ENCODE peak calls at places on chromosomes 12 and 14, in five cellular contexts. F, U, G, J and T are unnamed samples. For H3K4me1, the result is how much of the 10 kb centered on the place peaks cover.

GRCh38 chr14:50395448-50395847 is 1.2 kb downstream of the CDKL1 start:
- DNase-seq in U (no peak), F (no peak), J (no peak), G (no peak), T (no peak)

GRCh38 chr12:22481557-22482104 is 62.7 kb downstream of the C2CD5 start:
- DNase-seq in F (no peak), J (no peak), G (no peak), U (no peak), T (no peak)

GRCh38 chr14:49933128-49933527 is 40.2 kb downstream of the ARF6 start:
- DNase-seq in G (no peak), U (no peak), J (no peak), F (no peak), T (no peak)

GRCh38 chr12:53480425-53481107 is 18.7 kb downstream of the MAP3K12 start:
- DNase-seq in F (no peak), U (no peak), G (no peak), J (no peak), T (peak)

GRCh38 chr12:12586879-12587675 is 24.4 kb upstream of the DUSP16 start:
- DNase-seq in U (no peak), G (no peak), F (no peak), J (no peak), T (no peak)

GRCh38 chr14:58107947-58108552 is 44.0 kb downstream of the ARMH4 start:
- DNase-seq in G (peak), J (no peak), F (peak), U (peak), T (peak)

GRCh38 chr12:107339932-107340331 is 246.6 kb upstream of the CRY1 start:
- DNase-seq in F (no peak), G (no peak), U (no peak), J (no peak), T (no peak)

GRCh38 chr14:22557846-22558220 is 31.2 kb downstream of the DAD1 start:
- DNase-seq in U (no peak), J (no peak), G (no peak), F (no peak), T (no peak)

GRCh38 chr14:27389402-27389801 is 791.6 kb upstream of the NOVA1 start:
- DNase-seq in F (no peak), G (no peak), U (no peak), J (no peak), T (no peak)

GRCh38 chr12:54988402-54989054 is 4.0 kb upstream of the TESPA1 start:
- DNase-seq in J (peak), U (no peak), F (peak), G (no peak), T (no peak)

GRCh38 chr12:112848972-112849371 is 57.4 kb downstream of the RPH3A start:
- DNase-seq in U (no peak), F (no peak), G (no peak), J (no peak), T (peak)

GRCh38 chr14:104149617-104150141 is 11.3 kb downstream of the KIF26A start:
- DNase-seq in J (no peak), U (peak), G (peak), F (no peak), T (peak)

GRCh38 chr14:102200690-102201368 is 61.1 kb downstream of the WDR20 start:
- DNase-seq in F (no peak), J (no peak), G (no peak), U (no peak), T (no peak)

GRCh38 chr14:30874120-30874998 is at the start of gene COCH:
- DNase-seq in U (peak), F (no peak), J (peak), G (peak), T (peak)

GRCh38 chr14:90483551-90483950 is 86.7 kb downstream of the CALM1 start:
- DNase-seq in J (no peak), F (no peak), U (no peak), G (peak), T (no peak)

GRCh38 chr14:101726954-101727302 is 34.6 kb upstream of the PPP2R5C start:
- DNase-seq in G (no peak), J (no peak), F (no peak), U (no peak), T (no peak)

GRCh38 chr12:12934556-12934955 is 17.4 kb downstream of the GPRC5D start:
- DNase-seq in J (no peak), U (no peak), G (no peak), F (no peak), T (no peak)

GRCh38 chr14:67964391-67964812 is 144.8 kb downstream of the RAD51B start:
- DNase-seq in G (no peak), F (peak), U (no peak), J (no peak), T (no peak)

GRCh38 chr14:102500190-102500661 is 9.3 kb downstream of the ANKRD9 start:
- DNase-seq in J (peak), F (peak), G (no peak), U (no peak), T (peak)

GRCh38 chr14:53048631-53049030 is 97.8 kb upstream of the FERMT2 start:
- DNase-seq in F (no peak), J (no peak), U (no peak), G (no peak), T (no peak)

GRCh38 chr12:107635139-107635538 is 50.5 kb upstream of the PWP1 start:
- DNase-seq in J (no peak), U (peak), F (no peak), G (peak), T (peak)

GRCh38 chr12:28191018-28191595 is 851 bp downstream of the CCDC91 start:
- DNase-seq in U (no peak), J (no peak), G (peak), F (no peak), T (no peak)

GRCh38 chr12:1552978-1553471 is 41.4 kb downstream of the FBXL14 start:
- DNase-seq in F (peak), G (no peak), J (no peak), U (no peak), T (peak)

GRCh38 chr12:89706551-89707348 is 1.9 kb downstream of the ATP2B1 start:
- DNase-seq in G (peak), F (peak), U (peak), J (no peak), T (peak)

GRCh38 chr12:76032043-76032981 is 736 bp upstream of the PHLDA1 start:
- DNase-seq in U (peak), J (peak), G (peak), F (peak), T (peak)

GRCh38 chr12:54352022-54352531 is 12.2 kb downstream of the GPR84 start:
- DNase-seq in G (peak), U (peak), J (peak), F (peak), T (peak)

GRCh38 chr14:77203611-77204456 is 22.2 kb downstream of the TMEM63C start:
- DNase-seq in J (no peak), U (no peak), F (no peak), G (no peak), T (peak)

GRCh38 chr12:122847921-122848421 is 12.7 kb downstream of the HIP1R start:
- DNase-seq in G (no peak), F (no peak), J (no peak), U (no peak), T (no peak)

GRCh38 chr14:105210266-105211025 is 29.3 kb upstream of the NUDT14 start:
- DNase-seq in F (no peak), U (no peak), G (no peak), J (no peak), T (no peak)

GRCh38 chr12:39618701-39619100 is 902 bp downstream of the ABCD2 start:
- DNase-seq in G (no peak), J (no peak), U (no peak), F (no peak), T (no peak)

GRCh38 chr12:39619316-39619659 is 315 bp downstream of the ABCD2 start:
- DNase-seq in U (no peak), F (no peak), G (peak), J (no peak), T (no peak)

GRCh38 chr12:39617887-39618286 is 1.7 kb downstream of the ABCD2 start:
- DNase-seq in J (no peak), U (no peak), F (no peak), G (no peak), T (no peak)

GRCh38 chr12:39616251-39616650 is 3.4 kb downstream of the ABCD2 start:
- DNase-seq in F (no peak), J (no peak), U (no peak), G (no peak), T (no peak)

GRCh38 chr12:39616666-39617065 is 2.9 kb downstream of the ABCD2 start:
- DNase-seq in F (no peak), J (no peak), U (no peak), G (no peak), T (no peak)
- H3K27ac ChIP-seq in F (no peak), J (peak), U (no peak), G (no peak), T (no peak)

GRCh38 chr14:36503771-36504741 is 16.0 kb downstream of the NKX2-1 start:
- DNase-seq in U (no peak), G (peak), F (no peak), J (no peak), T (peak)

GRCh38 chr14:36506732-36507614 is 13.1 kb downstream of the NKX2-1 start:
- DNase-seq in F (no peak), G (no peak), U (no peak), J (no peak), T (peak)

GRCh38 chr14:36504805-36505192 is 15.2 kb downstream of the NKX2-1 start:
- DNase-seq in U (no peak), G (peak), F (no peak), J (no peak), T (peak)

GRCh38 chr14:36505892-36506731 is 13.9 kb downstream of the NKX2-1 start:
- DNase-seq in G (peak), F (no peak), U (peak), J (no peak), T (peak)

DNA sequence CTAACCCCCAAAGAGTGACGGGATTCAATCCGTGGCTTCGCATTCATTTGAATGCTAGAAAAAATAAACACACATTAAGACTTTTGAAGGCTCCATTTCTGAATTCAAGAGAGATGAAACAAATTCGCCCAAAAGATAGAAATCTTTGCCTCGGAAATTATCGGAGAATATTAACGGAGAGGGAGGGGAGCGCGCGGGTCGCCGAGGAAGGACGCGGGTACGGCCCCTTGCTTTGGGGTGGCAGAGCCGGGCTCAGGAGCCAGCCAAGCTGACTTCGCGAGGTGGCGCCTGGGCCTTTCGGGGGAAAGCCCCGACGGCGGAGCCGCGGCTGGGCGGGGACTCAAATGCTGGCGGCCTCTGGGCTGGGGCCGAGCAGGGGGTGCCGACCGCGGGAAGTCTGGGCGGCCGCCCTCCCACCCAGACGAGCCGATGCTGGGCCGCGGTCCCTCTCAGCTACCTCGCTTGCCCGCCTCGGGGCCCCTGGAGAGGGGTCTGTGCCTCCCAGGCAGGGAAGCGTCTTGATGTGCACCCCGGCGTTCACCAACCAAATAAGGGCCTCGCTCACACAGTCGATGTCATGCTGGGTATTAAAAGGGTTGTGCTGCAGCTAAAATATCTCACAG is 14.7 kb downstream of the NKX2-1 start:
- DNase-seq in G (peak), J (no peak), F (no peak), U (no peak), T (peak)
- TF ChIP-seq CTCF in G (no peak), J (no peak), F (no peak), U (no peak), T (no peak)

GRCh38 chr12:9796916-9797315 is 30.4 kb upstream of the KLRF1 start:
- DNase-seq in F (no peak), U (no peak), G (no peak), J (no peak), T (no peak)

GRCh38 chr12:9796346-9796745 is 30.9 kb upstream of the KLRF1 start:
- DNase-seq in J (no peak), U (no peak), F (no peak), G (no peak), T (no peak)

GRCh38 chr12:9795945-9796344 is 31.3 kb upstream of the KLRF1 start:
- DNase-seq in U (no peak), G (no peak), J (no peak), F (no peak), T (no peak)

GRCh38 chr12:9799961-9800360 is 27.3 kb upstream of the KLRF1 start:
- DNase-seq in F (no peak), J (no peak), G (no peak), U (no peak), T (no peak)

DNA sequence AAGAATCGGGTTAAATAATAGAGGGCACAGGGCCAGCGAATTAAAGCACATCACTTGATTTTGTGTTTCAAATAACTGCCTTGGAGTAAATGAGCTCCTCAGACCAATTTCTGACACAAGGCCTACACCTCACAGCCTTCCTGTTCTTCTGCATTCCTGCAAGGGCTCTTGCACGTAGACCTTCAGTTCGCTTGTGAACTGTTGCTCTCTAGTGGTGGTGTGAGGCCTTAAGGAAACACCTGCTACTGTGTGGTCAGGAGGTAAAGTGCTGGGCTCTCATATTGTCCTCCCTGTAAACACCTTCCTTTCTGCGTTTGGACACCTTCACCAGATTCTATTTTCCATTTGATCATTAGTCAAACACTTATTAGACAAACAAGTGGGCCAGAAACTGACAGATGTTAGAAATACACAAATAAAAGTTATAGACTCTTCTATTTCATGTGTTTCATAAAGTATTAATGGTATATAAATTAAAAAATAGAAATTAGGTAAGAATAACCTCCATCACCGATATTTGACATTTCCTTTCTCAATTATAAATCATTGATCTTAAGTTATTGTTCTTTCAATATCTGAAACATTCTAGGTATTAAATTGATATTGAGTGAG is 29.2 kb upstream of the KLRF1 start:
- DNase-seq in G (peak), J (no peak), F (peak), U (peak), T (peak)
- H3K4me1 ChIP-seq in G (under half), J (under half), F (under half), U (under half), T (under half)

GRCh38 chr12:116558280-116559079 is 701 bp upstream of the MAP1LC3B2 start:
- DNase-seq in U (no peak), J (no peak), F (no peak), G (no peak), T (no peak)
- H3K27ac ChIP-seq in U (no peak), J (peak), F (no peak), G (no peak), T (no peak)

GRCh38 chr12:104456417-104456949 is at the start of gene CHST11:
- DNase-seq in J (peak), G (peak), U (peak), F (peak), T (peak)
- TF ChIP-seq CTCF in J (peak), G (peak), U (peak), F (peak), T (peak)

GRCh38 chr12:6303046-6303445 is 7.4 kb upstream of the PLEKHG6 start:
- DNase-seq in F (no peak), G (no peak), U (no peak), J (no peak), T (no peak)
- H3K4me1 ChIP-seq in F (under half), G (under half), U (under half), J (under half), T (under half)

DNA sequence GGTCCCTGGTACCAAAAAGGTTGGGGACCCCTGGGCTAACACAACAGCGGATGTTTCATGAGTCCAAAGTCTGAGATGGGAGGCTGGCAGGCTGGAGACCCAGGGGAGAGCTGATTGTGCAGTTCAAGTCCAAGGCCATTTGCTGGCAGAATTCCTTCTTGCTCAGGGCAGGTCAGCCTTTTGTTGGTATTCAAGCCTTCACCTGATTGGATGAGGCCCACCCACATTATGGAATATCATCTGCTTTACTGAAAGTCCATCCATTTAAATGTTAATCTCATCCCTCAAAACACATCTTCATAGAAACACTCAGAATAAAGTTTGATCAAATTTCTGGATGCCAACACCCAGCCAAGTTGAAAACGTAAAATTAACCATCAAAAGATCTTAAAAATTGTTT is 52.9 kb downstream of the GSC start:
- DNase-seq in G (no peak), F (no peak), U (no peak), J (no peak), T (no peak)
- H3K27ac ChIP-seq in G (no peak), F (no peak), U (no peak), J (no peak), T (no peak)

GRCh38 chr14:74843653-74844052 is 32.3 kb downstream of the PROX2 start:
- DNase-seq in G (no peak), J (no peak), U (no peak), F (peak), T (no peak)
- TF ChIP-seq CTCF in G (no peak), J (peak), U (no peak), F (peak), T (no peak)

DNA sequence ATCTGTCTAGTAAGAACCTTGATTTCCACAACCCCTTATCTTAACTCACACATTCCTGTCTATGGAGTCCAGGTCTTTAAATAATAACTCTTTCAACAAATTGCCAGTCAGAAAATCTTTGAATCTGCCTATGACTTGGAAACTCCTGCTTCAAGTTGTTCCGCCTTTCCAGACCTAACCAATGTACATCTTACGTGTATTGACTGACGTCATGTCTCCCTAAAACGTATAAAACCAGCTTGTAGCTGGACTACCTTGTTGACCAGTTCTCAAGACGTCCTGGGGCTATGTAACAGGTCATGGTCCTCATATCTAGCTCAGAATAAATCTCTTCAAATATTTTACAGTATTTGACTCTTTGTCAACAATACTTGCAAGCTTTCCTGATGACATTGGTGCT is 337.0 kb downstream of the TMEM132D start:
- DNase-seq in G (no peak), U (no peak), F (no peak), J (no peak), T (no peak)
- H3K4me1 ChIP-seq in G (under half), U (under half), F (under half), J (under half), T (under half)